ENCODE peak calls at places on chromosomes 16 and 17, in four cellular contexts. Z is A549, K is SK-N-SH, G is GM12878. D is an unnamed sample.

GRCh38 chr17:50432125-50432762 is 6.2 kb downstream of the ACSF2 start:
- DNase-seq in Z (no peak), K (no peak), G (no peak), D (no peak)

GRCh38 chr16:30758988-30759461 is 2.8 kb downstream of the CFAP119 start:
- DNase-seq in Z (no peak), K (no peak), G (no peak), D (no peak)

GRCh38 chr16:15578824-15579223 is 64.1 kb downstream of the MARF1 start:
- DNase-seq in Z (no peak), K (no peak), G (no peak), D (no peak)

GRCh38 chr16:30068750-30069574 is 3.4 kb downstream of the ALDOA start:
- DNase-seq in Z (peak; percentile 59), K (peak; percentile 52), G (no peak), D (no peak)

GRCh38 chr17:74543891-74544760 is 1.8 kb downstream of the CD300C start:
- DNase-seq in Z (no peak), K (no peak), G (no peak), D (no peak)

GRCh38 chr16:72743011-72743761 is 304.7 kb downstream of the ZFHX3 start:
- DNase-seq in Z (no peak), K (no peak), G (no peak), D (no peak)

GRCh38 chr16:67001159-67001486 is 12.7 kb downstream of the CES4A start:
- DNase-seq in Z (no peak), K (no peak), G (no peak), D (no peak)

GRCh38 chr16:88747588-88748301 is 37.3 kb downstream of the PIEZO1 start:
- DNase-seq in Z (peak; percentile 88), K (no peak), G (no peak), D (no peak)

GRCh38 chr16:5231246-5231759 is 133.7 kb upstream of the EEF2KMT start:
- DNase-seq in Z (no peak), K (no peak), G (no peak), D (no peak)

GRCh38 chr16:58658796-58659211 is 25.8 kb downstream of the SLC38A7 start:
- DNase-seq in Z (no peak), K (no peak), G (no peak), D (peak; percentile 57)

GRCh38 chr16:29845656-29846055 is 17.4 kb downstream of the CDIPT start:
- DNase-seq in Z (no peak), K (no peak), G (no peak), D (no peak)

GRCh38 chr16:67555795-67556212 is 6.5 kb upstream of the CTCF start:
- DNase-seq in Z (no peak), K (no peak), G (no peak), D (peak; percentile 72)

GRCh38 chr17:56973520-56973919 is 4.4 kb upstream of the SCPEP1 start:
- DNase-seq in Z (no peak), K (no peak), G (no peak), D (peak; percentile 59)

GRCh38 chr16:937723-938122 is 33.1 kb downstream of the LMF1 start:
- DNase-seq in Z (no peak), K (no peak), G (no peak), D (no peak)

GRCh38 chr16:82150569-82150968 is 19.5 kb downstream of the MPHOSPH6 start:
- DNase-seq in Z (no peak), K (no peak), G (no peak), D (no peak)

GRCh38 chr16:75496546-75496945 is 1.3 kb upstream of the CHST6 start:
- DNase-seq in Z (no peak), K (no peak), G (no peak), D (no peak)

GRCh38 chr16:19235478-19235877 is 50.1 kb upstream of the CLEC19A start:
- DNase-seq in Z (no peak), K (no peak), G (no peak), D (no peak)

GRCh38 chr17:52106638-52107261 is 51.8 kb downstream of the CA10 start:
- DNase-seq in Z (peak; percentile 43), K (peak; percentile 69), G (no peak), D (no peak)

GRCh38 chr16:30490210-30490609 is 17.7 kb downstream of the ITGAL start:
- DNase-seq in Z (no peak), K (no peak), G (no peak), D (no peak)

GRCh38 chr17:34892864-34893263 is 68.4 kb downstream of the CCT6B start:
- DNase-seq in Z (peak; percentile 33), K (peak; percentile 86), G (no peak), D (no peak)
- TF ChIP-seq RCOR1 in Z (no peak), K (no peak), G (no peak), D (no peak)

DNA sequence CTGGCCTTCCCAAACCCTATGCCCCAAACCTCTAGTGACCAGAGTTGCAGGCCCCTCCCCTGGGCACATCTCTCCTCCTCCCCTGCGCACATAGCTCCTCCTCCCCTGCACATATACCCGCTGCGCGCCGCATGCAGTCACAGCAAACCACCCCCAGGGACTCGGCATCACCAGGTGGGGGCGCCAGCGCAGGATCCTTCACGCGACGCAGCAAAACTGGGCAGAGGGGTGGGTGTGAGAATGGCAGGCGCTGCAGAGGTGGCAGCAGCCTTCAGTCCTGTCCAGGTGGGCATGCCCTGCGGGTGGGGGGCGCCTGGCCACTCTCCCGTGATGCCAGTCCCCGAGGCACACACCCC is 5.6 kb downstream of the CORO6 start:
- DNase-seq in Z (peak; percentile 88), K (peak; percentile 88), G (no peak), D (peak; percentile 38)
- TF ChIP-seq RCOR1 in Z (no peak), K (no peak), G (no peak), D (no peak)

DNA sequence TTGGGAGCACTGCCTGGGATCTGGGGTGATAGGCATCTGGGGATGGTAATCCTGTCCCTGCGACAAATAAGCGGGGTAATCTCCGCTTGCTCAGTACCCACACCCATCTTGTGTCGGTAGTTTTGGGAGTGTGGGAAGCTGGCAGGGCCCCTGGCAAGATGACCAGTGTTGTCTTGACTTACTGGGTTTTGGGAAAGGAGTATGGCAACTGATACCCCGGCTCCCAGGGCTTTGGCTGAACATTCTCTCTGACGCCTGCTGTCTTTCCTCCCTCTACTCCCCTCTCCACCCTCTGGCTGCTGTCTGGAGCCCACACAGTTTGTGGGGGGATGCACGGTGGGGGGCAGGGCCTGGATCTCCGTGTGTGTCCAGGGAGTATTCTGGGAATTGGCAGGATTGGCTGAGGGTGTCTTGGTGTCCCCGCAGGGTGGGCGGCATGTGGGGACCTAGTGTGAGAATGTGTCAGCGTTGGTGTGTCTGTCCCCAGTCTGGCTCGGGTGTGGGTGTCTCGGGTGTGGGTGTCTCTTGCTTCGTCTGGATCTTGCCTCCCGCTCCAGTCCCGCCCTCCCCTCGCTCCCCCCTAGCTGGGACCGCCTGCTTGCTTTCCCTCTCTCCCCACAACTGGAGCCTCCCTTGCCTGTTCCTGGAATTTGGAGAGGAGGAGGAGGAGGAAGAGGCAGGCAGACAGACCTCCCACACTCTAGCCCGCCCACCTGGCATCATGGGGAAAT is 12.0 kb downstream of the RARA start:
- DNase-seq in Z (no peak), K (no peak), G (no peak), D (no peak)
- TF ChIP-seq RCOR1 in Z (no peak), K (no peak), G (no peak), D (no peak)

DNA sequence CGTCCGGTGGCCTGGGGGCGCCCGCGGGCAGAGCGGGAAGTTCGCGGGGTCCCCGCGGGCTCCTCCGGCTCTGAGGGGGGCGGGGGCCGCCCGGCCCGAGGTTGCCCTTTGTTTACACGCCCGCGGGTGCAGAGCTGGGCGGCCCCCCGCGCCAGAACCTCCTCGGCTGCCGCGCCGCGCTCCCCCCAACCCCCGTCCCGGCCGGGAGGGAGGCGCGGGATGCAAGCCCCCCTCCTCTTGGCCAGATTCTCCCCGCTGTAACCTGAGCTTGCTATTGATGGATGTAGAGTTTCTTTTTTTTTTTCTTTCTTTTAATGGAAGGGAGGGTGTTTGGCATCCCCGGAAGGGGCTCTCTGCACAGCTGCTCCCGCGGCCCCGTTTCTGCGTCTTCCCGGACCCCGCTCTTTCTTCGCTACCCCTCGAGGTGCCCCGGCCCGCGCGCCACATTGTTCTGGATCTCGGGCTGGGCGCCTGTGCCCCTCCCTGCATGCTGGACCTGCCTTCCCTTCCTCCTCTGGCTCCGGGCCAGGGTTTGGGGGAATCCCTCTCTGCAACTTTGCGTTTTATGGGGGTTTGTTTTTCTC is 648 bp downstream of the CBX2 start:
- DNase-seq in Z (no peak), K (peak; percentile 87), G (no peak), D (no peak)
- TF ChIP-seq RCOR1 in Z (no peak), K (no peak), G (no peak), D (no peak)

DNA sequence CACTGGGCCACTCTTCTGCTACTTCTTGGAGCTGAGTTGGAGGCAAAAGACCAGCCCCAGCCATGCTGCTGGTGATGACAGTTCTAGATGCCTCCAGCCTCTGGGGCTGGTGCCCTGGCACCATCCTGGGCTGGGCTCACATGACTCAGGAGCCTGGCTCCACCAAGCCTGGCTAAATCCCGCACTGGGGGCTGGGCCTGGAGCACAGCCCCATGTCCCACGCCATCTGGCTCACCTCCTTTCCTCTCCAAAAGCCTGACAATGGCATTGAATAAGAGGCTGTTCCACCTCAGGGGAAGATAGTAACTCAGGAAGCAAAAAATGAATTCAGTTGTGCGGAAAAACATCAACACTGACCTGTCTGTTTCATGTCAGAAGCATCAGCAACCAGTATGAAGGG is 45.1 kb upstream of the MTSS2 start:
- DNase-seq in Z (no peak), K (no peak), G (no peak), D (no peak)
- TF ChIP-seq RCOR1 in Z (no peak), K (no peak), G (no peak), D (no peak)

DNA sequence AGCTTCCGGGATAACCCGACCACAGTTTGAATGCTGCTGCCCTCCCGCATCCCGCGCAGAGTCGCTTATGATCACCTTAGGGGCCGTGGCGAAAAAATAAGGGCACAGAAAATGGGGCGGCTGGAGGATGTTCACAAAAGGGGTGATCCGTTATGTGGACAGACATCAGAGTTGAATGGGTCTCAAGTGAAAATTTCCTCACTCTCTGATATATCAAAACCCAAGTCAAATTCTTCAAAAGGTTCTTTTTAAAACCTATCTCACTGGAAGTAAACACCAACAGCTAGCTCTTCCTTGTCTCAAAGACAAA is 400 bp upstream of the CEP112 start:
- DNase-seq in Z (no peak), K (no peak), G (no peak), D (no peak)
- TF ChIP-seq RCOR1 in Z (no peak), K (no peak), G (no peak), D (no peak)

DNA sequence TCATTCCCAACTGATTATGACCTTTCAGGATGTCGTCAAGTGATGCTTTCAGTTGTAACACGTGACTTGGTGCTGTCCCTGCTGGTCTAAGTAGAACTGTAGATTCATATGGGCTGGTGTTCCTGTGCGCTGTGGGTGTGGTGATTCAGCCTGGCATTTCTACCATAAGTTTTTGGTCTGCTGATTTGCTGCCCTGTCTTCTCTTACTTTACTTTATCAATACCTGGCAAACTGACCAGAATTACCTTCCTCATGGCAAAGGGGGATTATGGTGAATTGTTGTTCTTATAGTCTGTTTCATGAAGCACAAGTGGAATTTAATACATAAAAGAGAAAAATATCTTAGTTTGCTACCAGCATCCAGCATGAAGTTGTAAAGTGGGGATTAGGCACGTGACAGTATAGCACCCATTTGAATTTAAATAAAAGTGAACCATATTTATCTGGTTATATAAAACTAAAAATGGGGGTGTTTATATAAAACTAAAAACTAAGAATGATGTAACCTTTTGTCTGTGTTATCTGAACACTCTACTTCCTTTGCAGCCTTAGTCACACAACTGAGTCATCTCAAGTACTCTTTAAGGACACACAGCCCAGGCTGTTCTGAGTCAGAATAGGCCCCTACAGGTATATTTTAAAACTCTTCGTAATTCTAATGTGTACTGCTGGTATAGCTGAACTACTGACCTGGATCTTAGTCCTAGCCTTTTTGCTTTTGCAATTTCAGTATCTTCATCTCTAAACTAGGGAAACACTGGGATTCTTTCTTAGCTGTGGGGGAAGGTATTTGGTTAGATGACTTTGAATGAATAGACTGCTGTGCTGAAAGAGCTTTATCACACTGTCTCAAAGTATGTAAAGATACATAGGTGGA is 28.3 kb downstream of the TTC19 start:
- DNase-seq in Z (peak; percentile 92), K (no peak), G (peak; percentile 19), D (peak; percentile 97)
- TF ChIP-seq RCOR1 in Z (no peak), K (no peak), G (no peak), D (no peak)

GRCh38 chr17:47732399-47733046 is 513 bp upstream of the TBX21 start:
- DNase-seq in Z (no peak), K (peak; percentile 46), G (no peak), D (no peak)
- TF ChIP-seq RCOR1 in Z (no peak), K (no peak), G (no peak), D (no peak)

D was measured in IMR-90.